ENCODE peak calls at places on chromosomes 3 and 15, in four cellular contexts. V is HCT116, C is H1, M is GM12878. L is an unnamed sample.

GRCh38 chr3:26428992-26429391 is 193.6 kb upstream of the LRRC3B start:
- DNase-seq in V (no peak), C (no peak), M (no peak), L (no peak)

GRCh38 chr3:138946554-138947302 is at the start of the genes FOXL2 and FOXL2NB:
- DNase-seq in M (no peak), V (no peak), C (peak), L (peak)

GRCh38 chr3:57972421-57973111 is 35.7 kb upstream of the FLNB start:
- DNase-seq in C (no peak), V (no peak), M (no peak), L (no peak)

GRCh38 chr15:68842958-68843357 is 22.3 kb upstream of the ANP32A start:
- DNase-seq in M (no peak), C (no peak), V (no peak), L (no peak)

GRCh38 chr3:11544413-11545181 is 99.1 kb downstream of the VGLL4 start:
- DNase-seq in M (no peak), C (no peak), V (no peak), L (no peak)

GRCh38 chr15:63318344-63318743 is 40.9 kb downstream of the APH1B start:
- DNase-seq in V (no peak), M (peak), C (no peak), L (no peak)

GRCh38 chr15:77013786-77014136 is 18.8 kb downstream of the PSTPIP1 start:
- DNase-seq in M (no peak), C (no peak), V (peak), L (peak)

GRCh38 chr3:40310690-40311089 is 1.2 kb downstream of the EIF1B start:
- DNase-seq in V (no peak), M (no peak), C (no peak), L (peak)

GRCh38 chr3:50345008-50345407 is 524 bp downstream of the ZMYND10 start:
- DNase-seq in C (no peak), M (no peak), V (no peak), L (no peak)

GRCh38 chr3:32180151-32180850 is 58.2 kb upstream of the CMTM8 start:
- DNase-seq in M (no peak), C (no peak), V (no peak), L (no peak)

GRCh38 chr3:170357920-170358854 is 672 bp downstream of the SKIL start:
- DNase-seq in C (peak), M (no peak), V (no peak), L (peak)

GRCh38 chr3:20185364-20185732 is 658 bp downstream of the SGO1 start:
- DNase-seq in M (no peak), V (no peak), C (peak), L (no peak)

GRCh38 chr3:168087539-168087938 is 8.2 kb downstream of the GOLIM4 start:
- DNase-seq in V (no peak), C (no peak), M (no peak), L (no peak)

GRCh38 chr3:106265704-106266103 is 396.9 kb upstream of the CBLB start:
- DNase-seq in V (no peak), M (no peak), C (no peak), L (no peak)

GRCh38 chr15:66821307-66821706 is 119.3 kb downstream of the SMAD6 start:
- DNase-seq in C (no peak), V (no peak), M (no peak), L (no peak)

GRCh38 chr3:93855406-93855805 is 118.3 kb downstream of the PROS1 start:
- DNase-seq in C (no peak), V (no peak), M (no peak), L (no peak)

GRCh38 chr3:74469151-74469550 is 145.3 kb downstream of the CNTN3 start:
- DNase-seq in C (no peak), M (no peak), V (no peak), L (no peak)

GRCh38 chr15:62610499-62610898 is 432.0 kb upstream of the TPM1 start:
- DNase-seq in V (no peak), C (no peak), M (no peak), L (no peak)

GRCh38 chr3:68893600-68894239 is 38.6 kb downstream of the TAFA4 start:
- DNase-seq in C (no peak), V (no peak), M (no peak), L (peak)

GRCh38 chr3:57227204-57227929 is at the start of gene APPL1:
- DNase-seq in V (peak), C (peak), M (peak), L (peak)

GRCh38 chr3:149765762-149766334 is 13.6 kb upstream of the COMMD2 start:
- DNase-seq in V (no peak), M (no peak), C (no peak), L (no peak)
- TF ChIP-seq EGR1 in V (no peak), M (no peak), C (no peak), L (no peak)

GRCh38 chr15:24269166-24269571 is 406.4 kb upstream of the NPAP1 start:
- DNase-seq in V (no peak), M (no peak), C (no peak), L (no peak)
- TF ChIP-seq EGR1 in V (no peak), M (no peak), C (no peak), L (no peak)

DNA sequence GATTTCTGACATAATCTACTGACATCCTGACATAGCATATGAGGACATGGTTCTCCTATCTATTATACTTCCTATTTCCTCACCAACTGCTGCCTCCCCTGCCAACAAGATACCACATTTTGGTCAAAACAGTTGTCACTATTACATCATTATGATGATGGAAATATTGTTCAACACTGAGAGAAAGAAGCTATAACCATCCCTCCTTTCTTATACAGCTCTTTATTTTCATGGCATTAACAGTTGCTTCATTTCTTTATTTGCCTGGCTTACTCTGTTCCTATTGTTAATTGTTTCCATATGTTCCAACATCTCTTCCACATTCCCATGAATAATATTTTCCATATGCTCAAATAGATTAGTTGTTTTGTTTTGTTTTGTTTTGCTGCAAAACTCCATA is 40.8 kb upstream of the FILIP1L start:
- DNase-seq in M (no peak), C (no peak), V (no peak), L (no peak)
- TF ChIP-seq EGR1 in M (no peak), C (no peak), V (no peak), L (no peak)

DNA sequence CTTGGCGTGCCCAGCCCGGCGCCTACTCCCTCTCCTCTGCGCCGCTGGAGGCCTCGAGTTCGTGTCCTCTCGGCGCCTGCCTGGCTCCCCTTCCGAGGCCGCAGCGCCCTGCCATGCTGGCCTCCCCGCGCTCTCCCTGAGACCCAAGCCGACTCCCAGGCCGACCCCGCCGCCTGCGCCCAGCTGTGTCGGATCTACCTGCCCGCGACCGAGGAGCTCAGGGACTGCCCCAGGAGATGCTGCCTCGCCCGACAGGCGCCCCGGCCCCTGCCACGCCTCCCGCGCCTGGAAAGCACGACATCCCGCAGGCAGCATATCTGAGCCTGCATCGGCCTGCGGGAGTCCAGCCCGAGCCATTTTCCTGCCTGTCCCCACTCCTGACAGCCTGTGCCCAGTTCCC is 16.1 kb downstream of the PAQR9 start:
- DNase-seq in C (peak), V (no peak), M (no peak), L (no peak)
- TF ChIP-seq EGR1 in C (no peak), V (no peak), M (no peak), L (no peak)

DNA sequence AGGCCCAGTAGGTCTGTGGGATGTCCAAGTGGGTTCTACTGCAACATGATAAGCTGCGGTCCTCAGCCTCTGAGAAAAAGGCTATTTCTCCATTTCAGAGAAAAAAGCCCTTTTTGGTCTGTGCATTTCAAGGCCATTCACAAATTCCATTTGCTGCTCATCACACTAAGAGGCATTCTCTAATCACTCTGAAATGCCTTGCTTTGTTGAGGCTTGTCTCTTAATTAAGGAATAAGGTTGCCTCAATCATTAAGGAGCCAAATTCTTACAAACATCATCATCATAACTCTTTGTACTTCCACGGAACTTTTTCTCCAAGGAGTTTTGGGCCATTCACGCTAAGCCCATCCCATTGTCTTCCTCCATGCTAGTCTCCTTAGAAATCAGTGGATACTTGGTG is 74.4 kb downstream of the BOC start:
- DNase-seq in M (no peak), V (no peak), C (no peak), L (no peak)
- TF ChIP-seq EGR1 in M (no peak), V (no peak), C (no peak), L (no peak)

GRCh38 chr3:159824341-159824740 is 164.3 kb upstream of the IL12A start:
- DNase-seq in M (no peak), V (peak), C (no peak), L (no peak)
- TF ChIP-seq EGR1 in M (no peak), V (no peak), C (no peak), L (no peak)

GRCh38 chr15:48462688-48463087 is 131.5 kb downstream of the DUT start:
- DNase-seq in M (no peak), V (no peak), C (no peak), L (no peak)

GRCh38 chr15:48456126-48456525 is 124.9 kb downstream of the DUT start:
- DNase-seq in V (no peak), C (no peak), M (no peak), L (no peak)

GRCh38 chr15:48463366-48463880 is 132.2 kb downstream of the DUT start:
- DNase-seq in M (no peak), C (no peak), V (no peak), L (no peak)

GRCh38 chr15:48458876-48459275 is 127.6 kb downstream of the DUT start:
- DNase-seq in V (no peak), C (no peak), M (no peak), L (no peak)

GRCh38 chr15:48459571-48460461 is 128.6 kb downstream of the DUT start:
- DNase-seq in V (peak), M (no peak), C (no peak), L (no peak)
- TF ChIP-seq EGR1 in V (no peak), M (no peak), C (no peak), L (no peak)

GRCh38 chr15:59886476-59886875 is 117.6 kb upstream of the FOXB1 start:
- DNase-seq in V (no peak), M (no peak), C (no peak), L (no peak)

GRCh38 chr15:59887211-59887610 is 116.9 kb upstream of the FOXB1 start:
- DNase-seq in V (no peak), M (no peak), C (no peak), L (no peak)

DNA sequence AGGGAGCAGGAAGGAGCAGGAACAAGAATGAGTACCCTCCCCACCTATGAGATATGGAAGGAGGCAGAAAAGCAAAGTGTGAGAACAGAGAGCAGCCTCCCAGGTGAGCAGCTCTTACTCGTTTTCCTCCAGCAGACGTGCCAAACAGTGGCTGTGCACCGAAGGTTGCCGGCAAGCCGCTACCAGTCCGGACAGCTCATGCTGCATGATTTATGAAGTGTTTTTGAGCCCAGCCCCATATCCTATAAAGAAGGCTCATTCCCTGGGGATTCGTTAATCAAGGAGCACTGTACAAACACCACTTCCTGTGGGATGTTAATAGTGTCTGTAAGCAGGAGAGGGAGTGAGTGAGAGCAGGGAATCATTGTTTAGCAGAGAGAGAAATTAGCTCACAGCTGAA is 118.3 kb upstream of the FOXB1 start:
- DNase-seq in C (no peak), M (no peak), V (no peak), L (no peak)
- TF ChIP-seq EGR1 in C (no peak), M (no peak), V (no peak), L (no peak)

L was measured in K562.